ENCODE peak calls at places on chromosomes 13 and 19, in nine cellular contexts. One of them, this sample, is unnamed.

GRCh38 chr19:48090281-48090802 is 20.3 kb downstream of the PLA2G4C start:
- DNase-seq in EL: peak; percentile 65
- DNase-seq in body of pancreas: peak; percentile 11
- DNase-seq in endothelial cell of umbilical vein: no peak
- DNase-seq in pancreas: no peak
- DNase-seq in NCI-H1092: no peak
- DNase-seq in CD4-positive, alpha-beta memory T cell: no peak
- DNase-seq in T-helper 1 cell: no peak
- DNase-seq in activated T-cell treated with anti-CD3 and anti-CD28 coated beads, Interleukin-2, amount 50 U/mL, for 4 hours: no peak
- DNase-seq in this sample: no peak

GRCh38 chr13:20118268-20119140 is 42.3 kb downstream of the GJA3 start:
- DNase-seq in EL: peak; percentile 47
- DNase-seq in pancreas: peak; percentile 79
- DNase-seq in body of pancreas: peak; percentile 67
- DNase-seq in CD4-positive, alpha-beta memory T cell: peak; percentile 23
- DNase-seq in endothelial cell of umbilical vein: peak; percentile 39
- DNase-seq in activated T-cell treated with anti-CD3 and anti-CD28 coated beads, Interleukin-2, amount 50 U/mL, for 4 hours: peak; percentile 47
- DNase-seq in T-helper 1 cell: peak; percentile 36
- DNase-seq in NCI-H1092: no peak
- DNase-seq in this sample: peak; percentile 69

GRCh38 chr19:48815870-48816501 is 5.2 kb upstream of the BCAT2 start:
- DNase-seq in pancreas: peak; percentile 67
- DNase-seq in NCI-H1092: no peak
- DNase-seq in activated T-cell treated with anti-CD3 and anti-CD28 coated beads, Interleukin-2, amount 50 U/mL, for 4 hours: no peak
- DNase-seq in T-helper 1 cell: peak; percentile 56
- DNase-seq in body of pancreas: peak; percentile 93
- DNase-seq in endothelial cell of umbilical vein: no peak
- DNase-seq in EL: no peak
- DNase-seq in CD4-positive, alpha-beta memory T cell: peak; percentile 52
- DNase-seq in this sample: no peak

GRCh38 chr13:72290962-72291681 is 424.1 kb upstream of the DACH1 start:
- DNase-seq in T-helper 1 cell: no peak
- DNase-seq in EL: peak; percentile 95
- DNase-seq in pancreas: no peak
- DNase-seq in activated T-cell treated with anti-CD3 and anti-CD28 coated beads, Interleukin-2, amount 50 U/mL, for 4 hours: no peak
- DNase-seq in body of pancreas: no peak
- DNase-seq in CD4-positive, alpha-beta memory T cell: no peak
- DNase-seq in endothelial cell of umbilical vein: no peak
- DNase-seq in NCI-H1092: no peak
- DNase-seq in this sample: no peak

GRCh38 chr19:2475018-2475701 is 767 bp upstream of the GADD45B start:
- DNase-seq in endothelial cell of umbilical vein: peak; percentile 66
- DNase-seq in T-helper 1 cell: peak; percentile 75
- DNase-seq in EL: peak; percentile 77
- DNase-seq in CD4-positive, alpha-beta memory T cell: peak; percentile 59
- DNase-seq in pancreas: peak; percentile 67
- DNase-seq in body of pancreas: peak; percentile 63
- DNase-seq in activated T-cell treated with anti-CD3 and anti-CD28 coated beads, Interleukin-2, amount 50 U/mL, for 4 hours: peak; percentile 53
- DNase-seq in NCI-H1092: no peak
- DNase-seq in this sample: peak; percentile 78

GRCh38 chr13:30412351-30412750 is 9.9 kb upstream of the UBE2L5 start:
- DNase-seq in endothelial cell of umbilical vein: no peak
- DNase-seq in NCI-H1092: no peak
- DNase-seq in EL: no peak
- DNase-seq in CD4-positive, alpha-beta memory T cell: no peak
- DNase-seq in pancreas: no peak
- DNase-seq in T-helper 1 cell: no peak
- DNase-seq in activated T-cell treated with anti-CD3 and anti-CD28 coated beads, Interleukin-2, amount 50 U/mL, for 4 hours: no peak
- DNase-seq in body of pancreas: no peak
- DNase-seq in this sample: no peak

GRCh38 chr19:40596608-40597328 is 4.4 kb upstream of the LTBP4 start:
- DNase-seq in pancreas: peak; percentile 67
- DNase-seq in EL: peak; percentile 75
- DNase-seq in NCI-H1092: no peak
- DNase-seq in endothelial cell of umbilical vein: peak; percentile 60
- DNase-seq in T-helper 1 cell: no peak
- DNase-seq in CD4-positive, alpha-beta memory T cell: no peak
- DNase-seq in activated T-cell treated with anti-CD3 and anti-CD28 coated beads, Interleukin-2, amount 50 U/mL, for 4 hours: no peak
- DNase-seq in body of pancreas: peak; percentile 68
- DNase-seq in this sample: no peak

GRCh38 chr13:19864339-19865309 is 1.2 kb upstream of the ZMYM5 start:
- DNase-seq in EL: peak; percentile 68
- DNase-seq in body of pancreas: peak; percentile 72
- DNase-seq in CD4-positive, alpha-beta memory T cell: peak; percentile 81
- DNase-seq in NCI-H1092: peak; percentile 72
- DNase-seq in activated T-cell treated with anti-CD3 and anti-CD28 coated beads, Interleukin-2, amount 50 U/mL, for 4 hours: peak; percentile 66
- DNase-seq in T-helper 1 cell: peak; percentile 80
- DNase-seq in pancreas: peak; percentile 65
- DNase-seq in endothelial cell of umbilical vein: peak; percentile 75
- DNase-seq in this sample: peak; percentile 81

GRCh38 chr13:48656621-48657020 is 2.9 kb downstream of the CYSLTR2 start:
- DNase-seq in body of pancreas: peak; percentile 12
- DNase-seq in pancreas: no peak
- DNase-seq in T-helper 1 cell: no peak
- DNase-seq in activated T-cell treated with anti-CD3 and anti-CD28 coated beads, Interleukin-2, amount 50 U/mL, for 4 hours: no peak
- DNase-seq in NCI-H1092: no peak
- DNase-seq in CD4-positive, alpha-beta memory T cell: no peak
- DNase-seq in EL: no peak
- DNase-seq in endothelial cell of umbilical vein: no peak
- DNase-seq in this sample: no peak

GRCh38 chr19:681029-681626 is 4.9 kb downstream of the FSTL3 start:
- DNase-seq in body of pancreas: peak; percentile 92
- DNase-seq in pancreas: no peak
- DNase-seq in endothelial cell of umbilical vein: no peak
- DNase-seq in EL: no peak
- DNase-seq in activated T-cell treated with anti-CD3 and anti-CD28 coated beads, Interleukin-2, amount 50 U/mL, for 4 hours: no peak
- DNase-seq in NCI-H1092: no peak
- DNase-seq in T-helper 1 cell: peak; percentile 90
- DNase-seq in CD4-positive, alpha-beta memory T cell: peak; percentile 45
- DNase-seq in this sample: peak; percentile 74

GRCh38 chr13:69947577-69947976 is 160.0 kb upstream of the ATXN8OS start:
- DNase-seq in pancreas: no peak
- DNase-seq in endothelial cell of umbilical vein: no peak
- DNase-seq in CD4-positive, alpha-beta memory T cell: no peak
- DNase-seq in EL: no peak
- DNase-seq in activated T-cell treated with anti-CD3 and anti-CD28 coated beads, Interleukin-2, amount 50 U/mL, for 4 hours: no peak
- DNase-seq in NCI-H1092: no peak
- DNase-seq in body of pancreas: no peak
- DNase-seq in T-helper 1 cell: no peak
- DNase-seq in this sample: no peak

GRCh38 chr19:51784922-51785690 is 9.9 kb upstream of the FPR3 start:
- DNase-seq in pancreas: peak; percentile 50
- DNase-seq in NCI-H1092: no peak
- DNase-seq in CD4-positive, alpha-beta memory T cell: no peak
- DNase-seq in EL: peak; percentile 80
- DNase-seq in activated T-cell treated with anti-CD3 and anti-CD28 coated beads, Interleukin-2, amount 50 U/mL, for 4 hours: no peak
- DNase-seq in body of pancreas: peak; percentile 78
- DNase-seq in endothelial cell of umbilical vein: no peak
- DNase-seq in T-helper 1 cell: peak; percentile 47
- DNase-seq in this sample: no peak

This sample was measured in left lobe of liver.